ENCODE peak calls at places on chromosomes 7 and 10, in seven cellular contexts. O is cardiac muscle cell, T is choroid plexus epithelial cell, Z is uterus, V is GM06990, H is fibroblast of pulmonary artery, F is AG09309. K is an unnamed sample.

GRCh38 chr10:110493832-110494426 is 3.8 kb upstream of the DUSP5 start:
- DNase-seq in O (no peak), T (peak), Z (no peak), V (no peak), H (no peak), F (no peak), K (no peak)

GRCh38 chr7:77765906-77766800 is 32.1 kb downstream of the TMEM60 start:
- DNase-seq in O (peak), T (peak), Z (no peak), V (no peak), H (peak), F (peak), K (no peak)

GRCh38 chr10:60916025-60916424 is 28.0 kb downstream of the RHOBTB1 start:
- DNase-seq in O (no peak), T (peak), Z (no peak), V (no peak), H (no peak), F (no peak), K (no peak)

GRCh38 chr10:1149793-1150637 is 93.8 kb downstream of the WDR37 start:
- DNase-seq in O (peak), T (peak), Z (no peak), V (no peak), H (peak), F (no peak), K (no peak)

GRCh38 chr7:17183630-17184328 is 114.7 kb upstream of the AHR start:
- DNase-seq in O (no peak), T (peak), Z (no peak), V (no peak), H (peak), F (peak), K (no peak)

GRCh38 chr7:155802906-155803417 is 9.3 kb downstream of the SHH start:
- DNase-seq in O (no peak), T (no peak), Z (no peak), V (no peak), H (no peak), F (no peak), K (no peak)

GRCh38 chr10:85946713-85947326 is 419.8 kb downstream of the GRID1 start:
- DNase-seq in O (no peak), T (no peak), Z (no peak), V (peak), H (no peak), F (no peak), K (no peak)

GRCh38 chr7:157537056-157537455 is 200.3 kb downstream of the DNAJB6 start:
- DNase-seq in O (no peak), T (no peak), Z (no peak), V (no peak), H (no peak), F (no peak), K (no peak)

GRCh38 chr10:16816142-16816541 is 1.1 kb downstream of the RSU1 start:
- DNase-seq in O (no peak), T (no peak), Z (no peak), V (no peak), H (no peak), F (no peak), K (no peak)

GRCh38 chr7:45241339-45242109 is 83.9 kb downstream of the RAMP3 start:
- DNase-seq in O (no peak), T (no peak), Z (no peak), V (no peak), H (no peak), F (no peak), K (no peak)

GRCh38 chr7:90216771-90217170 is 5.2 kb downstream of the STEAP2 start:
- DNase-seq in O (peak), T (no peak), Z (no peak), V (no peak), H (no peak), F (no peak), K (peak)

GRCh38 chr10:92483539-92483938 is 90.4 kb downstream of the IDE start:
- DNase-seq in O (no peak), T (no peak), Z (no peak), V (no peak), H (no peak), F (no peak), K (no peak)

GRCh38 chr10:24872049-24872789 is 80.2 kb downstream of the PRTFDC1 start:
- DNase-seq in O (no peak), T (peak), Z (no peak), V (no peak), H (no peak), F (no peak), K (no peak)

GRCh38 chr7:2510909-2511768 is 8.4 kb upstream of the LFNG start:
- DNase-seq in O (no peak), T (no peak), Z (no peak), V (peak), H (no peak), F (no peak), K (no peak)

GRCh38 chr7:113120647-113121046 is 2.3 kb upstream of the SMIM30 start:
- DNase-seq in O (no peak), T (no peak), Z (no peak), V (no peak), H (no peak), F (no peak), K (no peak)

GRCh38 chr7:146700015-146700560 is 583.5 kb downstream of the CNTNAP2 start:
- DNase-seq in O (no peak), T (peak), Z (no peak), V (no peak), H (no peak), F (no peak), K (no peak)

GRCh38 chr7:144494355-144494754 is 90.9 kb upstream of the NOBOX start:
- DNase-seq in O (no peak), T (no peak), Z (no peak), V (no peak), H (no peak), F (no peak), K (no peak)

GRCh38 chr7:27917119-27917518 is 177.2 kb downstream of the TAX1BP1 start:
- DNase-seq in O (no peak), T (no peak), Z (no peak), V (no peak), H (no peak), F (no peak), K (no peak)

GRCh38 chr10:83677795-83678194 is 461.5 kb upstream of the GHITM start:
- DNase-seq in O (peak), T (peak), Z (no peak), V (peak), H (peak), F (no peak), K (no peak)

GRCh38 chr10:14060320-14061070 is 270.2 kb downstream of the FRMD4A start:
- DNase-seq in O (no peak), T (no peak), Z (no peak), V (no peak), H (no peak), F (no peak), K (peak)

GRCh38 chr7:131358636-131359035 is 31.0 kb downstream of the MKLN1 start:
- DNase-seq in O (no peak), T (no peak), Z (no peak), V (no peak), H (no peak), F (no peak), K (no peak)

GRCh38 chr10:116417821-116418220 is 9.8 kb upstream of the PNLIPRP3 start:
- DNase-seq in O (no peak), T (no peak), Z (no peak), V (no peak), H (no peak), F (no peak), K (no peak)

GRCh38 chr7:129990403-129991192 is 37.8 kb upstream of the UBE2H start:
- DNase-seq in O (no peak), T (peak), Z (no peak), V (no peak), H (no peak), F (no peak), K (no peak)

GRCh38 chr7:88347098-88347497 is 40.4 kb upstream of the STEAP4 start:
- DNase-seq in O (no peak), T (no peak), Z (no peak), V (no peak), H (no peak), F (no peak), K (no peak)

GRCh38 chr10:81575007-81575406 is 300.0 kb upstream of the NRG3 start:
- DNase-seq in O (no peak), T (no peak), Z (no peak), V (no peak), H (no peak), F (no peak), K (no peak)

GRCh38 chr7:33792547-33793105 is 112.7 kb upstream of the BMPER start:
- DNase-seq in O (no peak), T (no peak), Z (no peak), V (no peak), H (no peak), F (no peak), K (no peak)

GRCh38 chr7:128264477-128264876 is 23.4 kb downstream of the LEP start:
- DNase-seq in O (no peak), T (no peak), Z (no peak), V (no peak), H (no peak), F (no peak), K (peak)

GRCh38 chr10:23614483-23614882 is 175.6 kb downstream of the OTUD1 start:
- DNase-seq in O (no peak), T (no peak), Z (no peak), V (no peak), H (no peak), F (no peak), K (no peak)

GRCh38 chr10:61832866-61833481 is 68.5 kb upstream of the ARID5B start:
- DNase-seq in O (peak), T (peak), Z (no peak), V (no peak), H (peak), F (no peak), K (no peak)

DNA sequence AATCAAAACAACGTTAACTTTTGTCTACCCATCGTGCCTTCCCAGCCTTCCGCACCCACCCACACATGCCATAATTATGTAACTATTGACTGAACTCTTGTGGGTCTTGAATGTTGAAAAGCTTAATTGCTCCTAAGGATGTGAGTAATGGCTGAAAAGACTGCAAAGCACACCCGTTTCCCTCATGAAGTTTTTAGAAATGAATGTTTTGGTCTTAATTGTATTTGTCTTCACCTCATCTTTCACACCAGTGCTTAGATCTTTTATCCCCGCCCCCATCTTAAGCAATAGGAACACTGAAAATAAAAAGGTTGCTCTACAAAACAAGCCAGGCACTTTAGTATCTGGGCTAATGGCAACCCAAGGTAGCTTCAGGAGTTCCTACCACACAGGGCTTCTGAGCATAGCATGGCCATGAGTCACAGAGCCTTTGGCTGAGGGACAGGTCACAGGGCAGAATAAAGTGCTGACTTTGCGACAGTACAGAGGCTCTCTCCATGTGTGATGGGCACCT is 690.5 kb downstream of the PARD3 start:
- DNase-seq in O (peak), T (peak), Z (no peak), V (no peak), H (peak), F (no peak), K (no peak)
- TF ChIP-seq CTCF in O (no peak), T (no peak), Z (no peak), V (no peak), H (no peak), F (no peak), K (no peak)

DNA sequence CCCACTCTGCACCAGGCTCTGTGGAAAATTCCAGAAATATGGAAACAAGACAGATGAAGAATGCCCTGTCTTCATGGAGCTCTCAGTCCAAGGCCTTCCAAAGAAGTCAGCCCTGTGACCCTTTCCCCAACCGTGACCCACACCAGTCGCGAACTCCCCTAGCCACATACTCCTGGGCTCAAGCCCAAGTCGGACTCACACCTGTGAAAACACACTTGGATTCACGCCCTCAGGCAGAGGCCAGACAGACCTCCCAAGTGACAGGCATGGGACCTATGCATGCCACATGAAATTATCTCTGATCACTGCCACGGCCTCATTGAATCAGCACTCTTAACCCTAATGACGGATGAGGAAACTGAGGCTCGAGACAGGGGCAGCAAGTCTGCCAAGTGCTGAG is 42.5 kb downstream of the ZCCHC24 start:
- DNase-seq in O (no peak), T (peak), Z (peak), V (no peak), H (no peak), F (no peak), K (no peak)
- H3K4me3 ChIP-seq in O (no peak), T (no peak), Z (no peak), V (no peak), H (no peak), F (no peak), K (no peak)

GRCh38 chr7:23530355-23530754 is 1.4 kb downstream of the TRA2A start:
- DNase-seq in O (peak), T (peak), Z (no peak), V (no peak), H (peak), F (no peak), K (no peak)

GRCh38 chr7:23533160-23533559 is 1.4 kb upstream of the TRA2A start:
- DNase-seq in O (no peak), T (no peak), Z (no peak), V (no peak), H (no peak), F (no peak), K (no peak)

GRCh38 chr7:23530901-23531793 is 634 bp downstream of the TRA2A start:
- DNase-seq in O (peak), T (peak), Z (peak), V (peak), H (peak), F (no peak), K (no peak)

GRCh38 chr7:23531794-23532489 is at the start of gene TRA2A:
- DNase-seq in O (peak), T (peak), Z (peak), V (peak), H (peak), F (peak), K (peak)

DNA sequence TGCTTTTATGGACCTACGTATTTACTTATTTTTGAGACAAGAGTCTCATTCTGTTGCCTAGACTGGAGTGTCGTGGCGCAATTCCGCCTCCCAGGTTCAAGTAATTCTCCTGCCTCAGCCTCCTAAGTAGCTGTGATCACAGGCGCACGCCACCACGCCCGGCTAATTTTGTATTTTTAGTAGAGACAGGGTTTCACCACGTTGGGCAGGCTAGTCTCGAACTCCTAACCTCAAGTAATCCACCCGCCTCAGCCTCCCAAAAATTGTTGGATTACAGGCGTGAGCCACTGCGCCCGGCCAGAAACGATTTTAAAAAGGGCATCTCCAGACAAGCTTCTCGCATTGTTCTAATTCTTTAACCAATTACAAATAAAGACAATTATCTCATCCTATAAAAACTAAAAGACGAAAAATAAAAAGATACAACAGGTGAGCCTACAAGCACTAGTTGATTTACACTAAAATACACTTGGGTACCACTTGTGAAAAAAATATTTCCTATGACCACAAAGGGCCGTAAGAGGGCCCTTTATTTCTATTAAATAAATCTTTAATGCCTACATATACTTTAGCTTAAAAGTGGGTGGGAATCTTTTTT is 2.4 kb downstream of the TRA2A start:
- DNase-seq in O (no peak), T (no peak), Z (no peak), V (no peak), H (no peak), F (no peak), K (no peak)
- TF ChIP-seq CTCF in O (no peak), T (no peak), Z (no peak), V (no peak), H (no peak), F (no peak), K (no peak)

DNA sequence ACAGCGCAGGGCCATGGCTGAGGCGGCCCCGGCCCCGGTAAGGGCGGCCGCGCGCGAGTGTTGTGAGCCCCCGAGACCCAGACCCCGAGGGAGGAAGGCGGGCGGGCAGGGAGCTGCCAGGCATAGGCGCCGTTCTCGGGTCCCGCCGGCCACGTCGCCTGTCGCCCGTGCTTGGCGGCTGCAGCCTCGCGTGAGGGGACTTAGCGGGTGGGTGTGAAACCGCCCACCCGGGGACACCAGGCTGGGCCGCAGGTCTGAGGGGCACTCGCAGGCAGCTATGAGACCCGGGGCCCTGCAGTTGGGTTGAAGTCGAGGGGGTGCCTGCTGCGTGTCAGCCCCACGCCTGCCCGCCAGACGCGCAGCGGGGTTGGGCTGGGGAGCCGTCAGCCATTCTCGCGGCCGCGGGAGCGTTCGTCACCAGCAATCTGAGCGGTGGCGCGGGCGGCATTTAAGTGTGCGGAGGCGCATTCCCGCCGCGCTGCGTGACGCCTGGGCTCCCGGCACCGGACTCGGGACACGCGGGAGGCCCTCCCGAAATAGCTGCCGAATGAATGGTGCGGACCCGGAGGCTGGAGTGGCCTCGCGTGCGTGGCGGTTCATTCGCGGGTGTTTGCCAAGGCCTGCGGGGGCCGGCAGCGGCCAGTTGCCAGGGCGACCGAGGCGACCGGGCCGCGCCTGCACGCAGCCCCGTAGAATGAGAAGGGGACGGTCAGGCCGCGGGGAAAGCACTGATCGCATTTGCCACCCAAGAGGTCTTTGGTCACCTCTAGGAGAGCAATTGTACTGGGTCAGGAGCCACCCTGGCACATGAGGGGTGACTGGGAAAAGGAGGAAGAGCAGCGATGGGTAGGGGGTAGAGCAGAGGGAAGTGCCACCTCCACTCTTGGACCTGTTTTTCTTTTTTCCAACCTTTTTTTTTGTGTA is 739 bp downstream of the ZNF398 start:
- DNase-seq in O (peak), T (peak), Z (no peak), V (peak), H (peak), F (no peak), K (no peak)
- H3K4me3 ChIP-seq in O (peak), T (peak), Z (peak), V (peak), H (peak), F (peak), K (peak)

GRCh38 chr7:142383826-142384507 is 126.1 kb upstream of the PRSS58 start:
- DNase-seq in O (no peak), T (no peak), Z (no peak), V (no peak), H (no peak), F (no peak), K (no peak)
- TF ChIP-seq CTCF in O (no peak), T (no peak), Z (no peak), V (no peak), H (no peak), F (no peak), K (no peak)

DNA sequence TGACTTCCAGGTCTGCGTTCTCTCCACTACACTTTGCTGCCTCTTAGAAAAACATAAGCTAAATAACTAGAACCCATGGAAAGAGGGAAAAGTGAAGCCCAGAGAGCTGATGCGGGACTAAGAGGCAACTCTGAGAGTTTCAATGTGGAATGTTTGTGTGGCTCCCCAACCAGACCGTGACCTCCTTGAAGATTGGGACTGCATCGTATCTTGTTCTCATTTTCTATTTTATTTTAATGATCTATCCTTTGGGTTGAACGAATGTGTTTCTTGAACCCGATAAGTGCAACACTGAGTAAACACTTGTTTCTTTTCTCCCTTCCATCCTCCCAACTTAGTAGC is 77.4 kb downstream of the TPST1 start:
- DNase-seq in O (no peak), T (no peak), Z (no peak), V (no peak), H (no peak), F (no peak), K (no peak)
- H3K4me3 ChIP-seq in O (no peak), T (no peak), Z (no peak), V (no peak), H (no peak), F (no peak), K (no peak)